ENCODE peak calls at places on chromosomes 11 and 22, in six cellular contexts. C is transverse colon, W is ovary, J is cardiac muscle cell, B is A673, O is A549. M is an unnamed sample.

GRCh38 chr22:46587492-46588278 is 32.5 kb upstream of the GRAMD4 start:
- DNase-seq in C (peak; percentile 85), W (peak; percentile 36), J (no peak), B (no peak), O (no peak), M (no peak)

GRCh38 chr22:33678523-33678922 is 241.8 kb downstream of the LARGE1 start:
- DNase-seq in C (no peak), W (no peak), J (no peak), B (no peak), O (no peak), M (no peak)

GRCh38 chr11:70729949-70730348 is 331.6 kb downstream of the CTTN start:
- DNase-seq in C (no peak), W (no peak), J (no peak), B (no peak), O (no peak), M (no peak)

GRCh38 chr11:7826316-7826715 is 29.6 kb upstream of the OR5P2 start:
- DNase-seq in C (no peak), W (no peak), J (no peak), B (no peak), O (no peak), M (no peak)

GRCh38 chr11:118380571-118380970 is 20.8 kb upstream of the ATP5MG start:
- DNase-seq in C (no peak), W (no peak), J (no peak), B (no peak), O (no peak), M (no peak)

GRCh38 chr11:70377645-70378044 is 20.7 kb upstream of the CTTN start:
- DNase-seq in C (no peak), W (no peak), J (no peak), B (no peak), O (no peak), M (no peak)

GRCh38 chr11:94767292-94767690 is 865 bp upstream of the AMOTL1 start:
- DNase-seq in C (no peak), W (no peak), J (no peak), B (no peak), O (no peak), M (no peak)

GRCh38 chr11:4086584-4087353 is 7.8 kb upstream of the RRM1 start:
- DNase-seq in C (no peak), W (no peak), J (no peak), B (no peak), O (no peak), M (no peak)

GRCh38 chr22:19762315-19763140 is 1.9 kb downstream of the TBX1 start:
- DNase-seq in C (no peak), W (no peak), J (no peak), B (no peak), O (no peak), M (no peak)

GRCh38 chr11:10450451-10451398 is 4.3 kb upstream of the AMPD3 start:
- DNase-seq in C (peak; percentile 78), W (peak; percentile 38), J (peak; percentile 41), B (no peak), O (peak; percentile 45), M (no peak)

GRCh38 chr11:10453261-10453660 is 1.8 kb upstream of the AMPD3 start:
- DNase-seq in C (no peak), W (no peak), J (no peak), B (no peak), O (no peak), M (no peak)

GRCh38 chr11:10452211-10452767 is 2.8 kb upstream of the AMPD3 start:
- DNase-seq in C (no peak), W (no peak), J (no peak), B (no peak), O (no peak), M (no peak)

GRCh38 chr11:10454506-10454901 is 560 bp upstream of the AMPD3 start:
- DNase-seq in C (no peak), W (no peak), J (no peak), B (no peak), O (no peak), M (no peak)

DNA sequence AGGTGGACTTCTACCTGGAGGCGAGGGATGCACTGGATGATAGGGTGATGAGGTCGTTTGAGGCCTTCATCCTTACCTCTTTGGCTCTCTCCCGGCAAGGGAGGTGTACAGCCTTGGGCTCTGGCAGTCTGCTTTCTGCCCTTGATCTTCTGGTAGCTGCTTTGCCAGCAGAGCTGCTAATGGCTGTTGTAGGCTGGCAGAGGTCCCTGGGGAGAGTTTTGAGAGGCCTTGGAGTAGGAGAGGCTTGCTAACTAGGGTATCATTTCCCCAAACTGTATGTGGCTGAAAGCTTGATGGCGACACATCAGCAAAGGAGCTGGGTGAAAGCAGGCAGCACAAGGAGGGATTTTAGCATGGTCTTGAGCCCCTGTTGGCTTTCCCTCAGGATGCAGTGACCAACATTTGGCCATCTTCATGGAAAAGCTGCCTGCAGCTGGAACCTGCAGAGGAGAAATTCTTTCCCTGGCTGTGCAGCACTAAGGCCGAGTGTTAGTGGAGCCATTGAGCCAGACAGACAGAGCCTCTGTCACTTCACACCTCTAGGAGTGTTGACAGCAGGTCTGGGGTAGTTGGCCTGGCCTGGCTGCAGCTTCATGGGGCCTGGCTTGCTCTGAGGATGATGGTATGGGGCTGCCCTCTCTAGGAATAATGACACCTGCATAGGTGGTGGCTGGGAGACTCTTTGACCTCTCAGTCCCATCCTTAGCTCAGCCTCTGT is 3.5 kb upstream of the AMPD3 start:
- DNase-seq in C (no peak), W (no peak), J (no peak), B (peak; percentile 58), O (no peak), M (no peak)
- TF ChIP-seq CTCF in C (no peak), W (no peak), J (no peak), B (no peak), O (no peak), M (no peak)

GRCh38 chr11:17640493-17641164 is 78.7 kb upstream of the MYOD1 start:
- DNase-seq in C (no peak), W (no peak), J (no peak), B (no peak), O (no peak), M (no peak)

GRCh38 chr11:17643506-17644405 is 75.6 kb upstream of the MYOD1 start:
- DNase-seq in C (no peak), W (no peak), J (no peak), B (no peak), O (no peak), M (no peak)

GRCh38 chr11:17642370-17642769 is 77.0 kb upstream of the MYOD1 start:
- DNase-seq in C (no peak), W (no peak), J (no peak), B (no peak), O (no peak), M (no peak)

GRCh38 chr11:17642980-17643379 is 76.4 kb upstream of the MYOD1 start:
- DNase-seq in C (no peak), W (no peak), J (no peak), B (no peak), O (no peak), M (no peak)

DNA sequence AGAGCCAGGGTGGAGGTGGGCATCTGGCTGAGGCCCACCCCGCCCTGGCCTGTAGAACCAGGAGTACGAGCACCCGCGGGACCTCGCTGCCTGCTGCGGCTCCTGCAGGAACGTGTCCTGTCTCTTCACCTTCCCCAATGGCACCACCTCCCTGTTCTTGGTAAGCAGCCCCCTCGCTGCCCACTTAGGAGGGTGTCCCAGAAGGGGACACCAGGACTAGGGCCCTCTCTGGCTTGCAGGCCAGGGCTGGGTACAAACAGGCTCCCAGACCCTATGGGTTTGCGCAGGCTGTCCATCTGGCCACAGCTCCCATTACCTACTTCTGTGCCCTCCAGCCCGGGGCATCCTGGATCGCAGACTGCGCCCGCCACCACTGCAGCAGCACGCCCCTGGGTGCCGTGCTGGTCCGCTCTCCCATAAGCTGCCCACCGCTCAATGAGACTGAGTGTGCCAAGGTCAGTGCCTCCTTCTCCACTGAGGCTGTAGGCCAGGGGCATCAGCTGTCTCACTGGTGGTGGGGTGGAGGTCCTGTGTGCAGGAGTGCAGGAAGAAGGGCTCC is 77.5 kb upstream of the MYOD1 start:
- DNase-seq in C (no peak), W (no peak), J (no peak), B (no peak), O (no peak), M (no peak)
- H3K4me3 ChIP-seq in C (no peak overlapping the region), W (no peak overlapping the region), J (no peak overlapping the region), B (no peak overlapping the region), O (no peak overlapping the region), M (no peak overlapping the region)

DNA sequence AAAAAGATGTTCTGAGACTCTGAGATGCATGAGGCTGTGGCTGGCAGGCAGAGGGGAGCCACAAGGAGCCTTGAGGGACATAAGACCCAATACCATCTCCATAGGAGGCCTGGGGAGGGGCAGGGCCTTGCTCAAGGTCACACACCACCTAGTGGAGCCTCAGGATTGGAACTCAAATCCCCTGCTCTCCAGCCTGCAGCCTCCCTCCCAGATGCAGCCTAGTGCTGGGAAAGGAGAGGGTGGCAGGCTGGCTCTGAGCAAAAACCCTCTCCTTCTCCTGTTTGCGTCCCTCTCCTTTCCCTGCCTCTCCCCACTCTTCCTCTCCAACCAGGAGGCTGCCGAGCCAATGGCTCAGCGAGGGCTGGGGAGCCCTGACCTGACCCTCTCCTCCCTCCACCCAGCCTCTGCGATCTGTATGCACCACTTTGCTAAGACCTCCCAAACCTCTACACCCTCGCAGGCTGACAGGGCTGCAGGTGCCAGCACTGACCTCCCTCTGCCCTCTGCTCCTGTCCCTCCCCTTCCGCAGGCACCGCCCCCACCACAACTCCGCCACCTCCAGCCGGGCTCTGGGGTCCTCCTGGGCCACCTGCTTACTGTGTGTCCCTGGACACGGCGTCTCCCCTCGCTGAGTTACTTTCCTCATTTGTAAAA is 14.7 kb downstream of the IGLL1 start:
- DNase-seq in C (peak; percentile 27), W (no peak), J (peak; percentile 8), B (peak; percentile 33), O (no peak), M (peak; percentile 8)
- TF ChIP-seq CTCF in C (no peak), W (no peak), J (peak; percentile 10), B (no peak), O (no peak), M (peak; percentile 13)

GRCh38 chr11:46247090-46247489 is 30.4 kb upstream of the CREB3L1 start:
- DNase-seq in C (no peak), W (no peak), J (peak; percentile 44), B (no peak), O (no peak), M (peak; percentile 27)
- H3K4me3 ChIP-seq in C (no peak overlapping the region), W (no peak overlapping the region), J (no peak overlapping the region), B (no peak overlapping the region), O (no peak overlapping the region), M (no peak overlapping the region)

M was measured in cardiac fibroblast.